ENCODE peak calls at places on chromosome 22, in seven cellular contexts. K is transverse colon; Z is ACHN; L is lung; Y is EH; T is nucleus accumbens; H is activated CD4-positive, CD25-positive, alpha-beta regulatory T cell. F is an unnamed sample.

GRCh38 chr22:29731058-29731850 is 11.5 kb downstream of the CABP7 start:
- DNase-seq in K (no peak), Z (no peak), L (no peak), Y (no peak), T (no peak), H (no peak), F (no peak)

GRCh38 chr22:41003041-41003440 is 51.9 kb downstream of the RBX1 start:
- DNase-seq in K (no peak), Z (no peak), L (peak; percentile 30), Y (no peak), T (no peak), H (no peak), F (no peak)

GRCh38 chr22:23219787-23220484 is 39.6 kb downstream of the BCR start:
- DNase-seq in K (peak; percentile 35), Z (peak; percentile 59), L (peak; percentile 61), Y (peak; percentile 73), T (no peak), H (no peak), F (no peak)

GRCh38 chr22:48752451-48753380 is 1075.0 kb downstream of the BRD1 start:
- DNase-seq in K (no peak), Z (no peak), L (peak; percentile 18), Y (no peak), T (no peak), H (no peak), F (no peak)

GRCh38 chr22:17350292-17350691 is 19.0 kb upstream of the CECR2 start:
- DNase-seq in K (no peak), Z (no peak), L (no peak), Y (no peak), T (no peak), H (no peak), F (no peak)

GRCh38 chr22:39117585-39118191 is 20.6 kb downstream of the APOBEC3H start:
- DNase-seq in K (peak; percentile 81), Z (peak; percentile 63), L (no peak), Y (peak; percentile 53), T (no peak), H (peak; percentile 65), F (peak; percentile 82)

GRCh38 chr22:37525073-37525745 is 6.0 kb upstream of the CARD10 start:
- DNase-seq in K (no peak), Z (peak; percentile 82), L (no peak), Y (peak; percentile 94), T (peak; percentile 14), H (no peak), F (no peak)

GRCh38 chr22:41036924-41037323 is 55.5 kb upstream of the EP300 start:
- DNase-seq in K (no peak), Z (no peak), L (no peak), Y (no peak), T (no peak), H (no peak), F (no peak)

GRCh38 chr22:45975266-45976161 is 1.4 kb downstream of the WNT7B start:
- DNase-seq in K (no peak), Z (no peak), L (peak; percentile 65), Y (no peak), T (no peak), H (no peak), F (no peak)

GRCh38 chr22:35739642-35740041 is 22.0 kb downstream of the APOL5 start:
- DNase-seq in K (no peak), Z (no peak), L (no peak), Y (peak; percentile 18), T (no peak), H (no peak), F (no peak)

GRCh38 chr22:47371263-47372090 is 609.0 kb downstream of the TBC1D22A start:
- DNase-seq in K (no peak), Z (no peak), L (no peak), Y (no peak), T (no peak), H (no peak), F (no peak)

GRCh38 chr22:35192121-35192918 is 65.0 kb upstream of the HMGXB4 start:
- DNase-seq in K (no peak), Z (no peak), L (no peak), Y (peak; percentile 15), T (no peak), H (no peak), F (no peak)

GRCh38 chr22:48171294-48171693 is 1408.8 kb downstream of the TBC1D22A start:
- DNase-seq in K (no peak), Z (no peak), L (no peak), Y (no peak), T (no peak), H (no peak), F (no peak)

GRCh38 chr22:44623771-44624510 is 78.1 kb upstream of the PRR5 start:
- DNase-seq in K (no peak), Z (no peak), L (no peak), Y (peak; percentile 30), T (no peak), H (no peak), F (no peak)

GRCh38 chr22:28977050-28977449 is 84.6 kb downstream of the C22orf31 start:
- DNase-seq in K (no peak), Z (peak; percentile 6), L (no peak), Y (no peak), T (no peak), H (no peak), F (no peak)

F was measured in left colon.